ENCODE peak calls at places on chromosomes 1 and 21, in nine cellular contexts. Q, R, G, T, L, V, A, O and H are unnamed samples.

GRCh38 chr1:17547271-17547670 is 7.8 kb downstream of the ARHGEF10L start:
- DNase-seq in Q (no peak), R (no peak), G (no peak), T (no peak), L (no peak), V (no peak), A (no peak), O (no peak), H (no peak)

GRCh38 chr1:5001466-5001865 is 347.1 kb downstream of the AJAP1 start:
- DNase-seq in Q (no peak), R (no peak), G (no peak), T (no peak), L (no peak), V (no peak), A (no peak), O (no peak), H (no peak)

GRCh38 chr1:79662596-79662995 is 656.1 kb upstream of the ADGRL4 start:
- DNase-seq in Q (no peak), R (no peak), G (no peak), T (no peak), L (no peak), V (no peak), A (no peak), O (no peak), H (no peak)

GRCh38 chr1:236069796-236070195 is 4.9 kb upstream of the NID1 start:
- DNase-seq in Q (no peak), R (no peak), G (no peak), T (no peak), L (no peak), V (no peak), A (no peak), O (no peak), H (no peak)

GRCh38 chr1:32816676-32817158 is 441 bp downstream of the YARS1 start:
- DNase-seq in Q (no peak), R (no peak), G (no peak), T (no peak), L (no peak), V (peak), A (no peak), O (peak), H (no peak)

GRCh38 chr1:85894651-85895050 is 186.4 kb upstream of the ZNHIT6 start:
- DNase-seq in Q (no peak), R (no peak), G (peak), T (no peak), L (no peak), V (peak), A (no peak), O (peak), H (peak)

GRCh38 chr1:175338447-175339135 is 146.0 kb upstream of the KIAA0040 start:
- DNase-seq in Q (peak), R (no peak), G (no peak), T (no peak), L (no peak), V (peak), A (no peak), O (no peak), H (no peak)

GRCh38 chr21:37032877-37033471 is 26.5 kb downstream of the RIPPLY3 start:
- DNase-seq in Q (no peak), R (peak), G (no peak), T (no peak), L (no peak), V (no peak), A (no peak), O (peak), H (peak)

GRCh38 chr1:177944673-177945014 is 25.2 kb downstream of the SEC16B start:
- DNase-seq in Q (no peak), R (no peak), G (no peak), T (no peak), L (peak), V (no peak), A (no peak), O (no peak), H (no peak)

GRCh38 chr1:55280731-55281130 is 65.6 kb upstream of the USP24 start:
- DNase-seq in Q (no peak), R (no peak), G (no peak), T (no peak), L (no peak), V (no peak), A (no peak), O (no peak), H (no peak)

GRCh38 chr21:18251065-18251464 is 6.4 kb downstream of the CHODL start:
- DNase-seq in Q (no peak), R (no peak), G (no peak), T (no peak), L (no peak), V (no peak), A (no peak), O (no peak), H (no peak)

GRCh38 chr1:194033646-194034045 is 847.2 kb upstream of the B3GALT2 start:
- DNase-seq in Q (no peak), R (no peak), G (no peak), T (no peak), L (no peak), V (no peak), A (no peak), O (no peak), H (no peak)

GRCh38 chr1:18326171-18326950 is 154.4 kb upstream of the KLHDC7A start:
- DNase-seq in Q (no peak), R (no peak), G (no peak), T (peak), L (no peak), V (no peak), A (no peak), O (no peak), H (no peak)

GRCh38 chr21:35664683-35665082 is 395.6 kb downstream of the SETD4 start:
- DNase-seq in Q (no peak), R (no peak), G (no peak), T (no peak), L (no peak), V (peak), A (no peak), O (peak), H (no peak)

GRCh38 chr1:55067022-55067781 is 27.9 kb downstream of the PCSK9 start:
- DNase-seq in Q (no peak), R (no peak), G (peak), T (peak), L (no peak), V (no peak), A (no peak), O (no peak), H (no peak)

GRCh38 chr1:110602466-110602865 is 3.7 kb downstream of the KCNA2 start:
- DNase-seq in Q (no peak), R (no peak), G (no peak), T (no peak), L (no peak), V (no peak), A (no peak), O (no peak), H (no peak)

GRCh38 chr1:100354971-100355394 is 2.7 kb downstream of the CDC14A start:
- DNase-seq in Q (no peak), R (no peak), G (no peak), T (no peak), L (no peak), V (no peak), A (no peak), O (peak), H (no peak)

GRCh38 chr1:214453109-214453722 is 98.2 kb downstream of the PTPN14 start:
- DNase-seq in Q (no peak), R (no peak), G (no peak), T (no peak), L (no peak), V (no peak), A (no peak), O (peak), H (no peak)

GRCh38 chr1:90579212-90579802 is 137.8 kb downstream of the BARHL2 start:
- DNase-seq in Q (no peak), R (peak), G (no peak), T (no peak), L (no peak), V (peak), A (no peak), O (peak), H (peak)

GRCh38 chr1:18954270-18955071 is 2.0 kb downstream of the IFFO2 start:
- DNase-seq in Q (no peak), R (no peak), G (no peak), T (no peak), L (no peak), V (no peak), A (no peak), O (no peak), H (no peak)

GRCh38 chr1:217138173-217138838 is 415.1 kb upstream of the ESRRG start:
- DNase-seq in Q (no peak), R (no peak), G (no peak), T (no peak), L (no peak), V (no peak), A (no peak), O (no peak), H (no peak)

GRCh38 chr1:5915587-5916571 is 76.3 kb downstream of the NPHP4 start:
- DNase-seq in Q (no peak), R (no peak), G (no peak), T (peak), L (no peak), V (peak), A (no peak), O (peak), H (no peak)

GRCh38 chr21:37249112-37249904 is 17.8 kb downstream of the VPS26C start:
- DNase-seq in Q (no peak), R (no peak), G (no peak), T (no peak), L (no peak), V (peak), A (no peak), O (no peak), H (no peak)

GRCh38 chr1:62198781-62199125 is 4.1 kb downstream of the L1TD1 start:
- DNase-seq in Q (no peak), R (no peak), G (no peak), T (no peak), L (no peak), V (no peak), A (no peak), O (no peak), H (no peak)

GRCh38 chr1:17207046-17207445 is 2.1 kb downstream of the PADI1 start:
- DNase-seq in Q (no peak), R (no peak), G (no peak), T (no peak), L (no peak), V (peak), A (peak), O (no peak), H (no peak)

GRCh38 chr1:58566339-58566738 is 10.7 kb downstream of the TACSTD2 start:
- DNase-seq in Q (no peak), R (no peak), G (no peak), T (no peak), L (no peak), V (no peak), A (no peak), O (no peak), H (no peak)

GRCh38 chr1:183702087-183702812 is 49.1 kb upstream of the APOBEC4 start:
- DNase-seq in Q (no peak), R (no peak), G (no peak), T (no peak), L (no peak), V (no peak), A (no peak), O (peak), H (no peak)

GRCh38 chr21:33686386-33686785 is 44.1 kb downstream of the ITSN1 start:
- DNase-seq in Q (no peak), R (no peak), G (no peak), T (no peak), L (no peak), V (peak), A (no peak), O (no peak), H (no peak)

GRCh38 chr1:202615501-202616354 is 94.5 kb downstream of the SYT2 start:
- DNase-seq in Q (no peak), R (no peak), G (peak), T (peak), L (no peak), V (peak), A (no peak), O (peak), H (no peak)

DNA sequence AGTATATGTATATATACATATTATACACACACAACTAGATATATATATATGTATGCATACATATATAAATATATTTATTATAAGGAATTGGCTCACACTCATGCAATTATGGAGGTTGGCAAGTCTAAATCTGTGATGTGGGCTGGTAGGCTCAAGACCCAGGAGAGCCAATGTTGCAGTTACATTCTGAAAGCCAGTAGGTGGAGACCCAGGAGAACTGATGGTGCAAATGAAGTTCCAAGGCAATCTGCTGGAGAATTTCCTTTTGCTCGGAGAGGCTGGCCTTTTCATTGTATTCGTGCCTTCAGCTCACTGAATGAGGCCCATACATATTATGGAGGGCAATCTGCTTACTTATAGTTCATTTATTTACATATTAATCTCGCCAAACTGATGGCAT is 9.4 kb downstream of the IVL start:
- DNase-seq in Q (no peak), R (no peak), G (no peak), T (no peak), L (no peak), V (no peak), A (no peak), O (no peak), H (no peak)
- TF ChIP-seq CTCF in Q (no peak), R (no peak), G (no peak), T (no peak), L (no peak), V (no peak), A (no peak), O (peak), H (no peak)

GRCh38 chr1:204317170-204317569 is 42.6 kb downstream of the PLEKHA6 start:
- DNase-seq in Q (no peak), R (no peak), G (no peak), T (no peak), L (no peak), V (no peak), A (no peak), O (no peak), H (no peak)

GRCh38 chr1:204320413-204320812 is 39.3 kb downstream of the PLEKHA6 start:
- DNase-seq in Q (no peak), R (no peak), G (no peak), T (no peak), L (no peak), V (no peak), A (no peak), O (peak), H (peak)

GRCh38 chr1:204319462-204319861 is 40.3 kb downstream of the PLEKHA6 start:
- DNase-seq in Q (no peak), R (peak), G (no peak), T (no peak), L (no peak), V (no peak), A (no peak), O (peak), H (peak)

GRCh38 chr1:204319027-204319426 is 40.7 kb downstream of the PLEKHA6 start:
- DNase-seq in Q (no peak), R (no peak), G (no peak), T (no peak), L (no peak), V (no peak), A (no peak), O (no peak), H (no peak)

DNA sequence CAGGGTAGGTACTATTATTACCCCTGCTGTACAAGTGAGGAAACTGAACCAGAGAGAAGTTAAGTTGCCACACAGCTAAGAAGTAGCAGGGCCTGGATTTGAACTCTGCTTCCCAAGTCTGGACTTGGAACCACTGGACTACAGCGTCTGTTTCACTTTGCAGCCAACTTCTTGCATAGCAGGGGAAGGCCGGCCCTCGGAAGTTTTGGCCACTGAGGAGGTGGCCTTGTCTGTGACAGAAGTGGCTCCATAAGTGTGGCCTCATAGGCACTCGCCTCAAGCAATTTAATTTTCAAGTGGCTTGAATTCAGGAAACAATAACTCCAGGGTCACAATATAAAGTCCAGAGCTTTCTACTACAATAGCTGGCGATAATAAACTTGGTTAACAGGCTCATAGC is 41.4 kb downstream of the PLEKHA6 start:
- DNase-seq in Q (no peak), R (no peak), G (no peak), T (no peak), L (no peak), V (no peak), A (no peak), O (no peak), H (no peak)
- H3K4me3 ChIP-seq in Q (no peak), R (no peak), G (no peak), T (no peak), L (no peak), V (no peak), A (no peak), O (no peak), H (no peak)

DNA sequence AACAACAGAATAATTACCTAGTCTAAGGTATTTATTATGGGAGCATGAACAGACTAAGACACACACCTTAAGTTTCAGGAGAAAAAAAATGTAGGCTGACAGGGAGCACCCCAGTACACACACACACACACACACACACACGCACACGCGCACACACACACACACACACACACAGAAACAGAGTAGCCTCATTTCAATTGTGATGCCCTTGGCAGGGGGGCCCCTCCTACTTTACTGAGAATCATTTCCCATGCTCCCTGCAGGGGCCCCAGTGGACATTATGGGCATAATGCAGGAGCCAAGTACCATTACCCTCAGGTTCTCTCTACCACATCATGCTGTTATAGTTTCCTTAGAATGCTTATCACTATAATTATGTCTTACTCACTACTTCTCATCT is 104.9 kb downstream of the CDC7 start:
- DNase-seq in Q (no peak), R (no peak), G (no peak), T (no peak), L (no peak), V (no peak), A (no peak), O (no peak), H (no peak)
- TF ChIP-seq CTCF in Q (no peak), R (no peak), G (no peak), T (no peak), L (no peak), V (no peak), A (no peak), O (no peak), H (no peak)

DNA sequence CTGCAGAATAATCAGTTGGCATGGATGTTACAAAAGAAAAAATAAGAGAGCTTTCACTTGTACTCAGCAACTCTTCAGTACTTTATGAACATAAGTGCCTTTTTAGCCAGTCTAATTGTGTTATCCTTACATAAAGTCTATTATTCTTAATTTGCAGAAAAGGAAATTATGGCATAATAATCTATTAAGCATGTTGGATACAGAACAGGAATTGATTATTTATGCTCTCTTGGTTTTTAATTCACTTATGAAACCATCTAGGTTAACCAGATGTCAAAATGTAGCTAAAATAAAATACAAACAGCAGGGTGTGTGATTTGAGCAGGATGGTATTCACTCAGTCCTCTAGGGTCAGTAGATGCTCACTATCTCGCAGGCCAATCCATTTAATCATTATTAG is 79.7 kb downstream of the PLPPR5 start:
- DNase-seq in Q (no peak), R (no peak), G (no peak), T (no peak), L (no peak), V (no peak), A (no peak), O (no peak), H (no peak)
- H3K4me3 ChIP-seq in Q (no peak), R (no peak), G (no peak), T (no peak), L (no peak), V (no peak), A (no peak), O (no peak), H (no peak)

DNA sequence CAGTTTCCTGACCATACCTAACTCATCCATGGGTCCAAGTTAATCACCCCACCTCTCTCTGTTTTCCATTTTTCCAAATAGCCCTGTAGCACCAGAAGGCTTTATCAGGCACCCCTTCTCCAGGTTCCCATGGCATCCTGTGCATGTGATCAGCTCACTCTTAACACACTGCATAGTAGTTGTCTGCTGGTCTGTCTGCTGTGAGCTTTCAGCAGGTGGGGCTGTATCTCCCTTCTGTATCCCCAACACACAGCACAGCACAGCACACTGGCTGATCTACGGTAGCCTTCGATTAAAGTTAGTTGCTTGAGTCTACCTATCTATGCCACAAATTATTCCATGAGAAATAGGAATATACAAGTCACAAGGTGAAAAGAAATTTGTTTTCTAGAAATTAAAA is 54.3 kb upstream of the C1orf198 start:
- DNase-seq in Q (no peak), R (no peak), G (no peak), T (no peak), L (no peak), V (no peak), A (no peak), O (no peak), H (no peak)
- TF ChIP-seq CTCF in Q (no peak), R (peak), G (no peak), T (no peak), L (no peak), V (no peak), A (no peak), O (no peak), H (no peak)

DNA sequence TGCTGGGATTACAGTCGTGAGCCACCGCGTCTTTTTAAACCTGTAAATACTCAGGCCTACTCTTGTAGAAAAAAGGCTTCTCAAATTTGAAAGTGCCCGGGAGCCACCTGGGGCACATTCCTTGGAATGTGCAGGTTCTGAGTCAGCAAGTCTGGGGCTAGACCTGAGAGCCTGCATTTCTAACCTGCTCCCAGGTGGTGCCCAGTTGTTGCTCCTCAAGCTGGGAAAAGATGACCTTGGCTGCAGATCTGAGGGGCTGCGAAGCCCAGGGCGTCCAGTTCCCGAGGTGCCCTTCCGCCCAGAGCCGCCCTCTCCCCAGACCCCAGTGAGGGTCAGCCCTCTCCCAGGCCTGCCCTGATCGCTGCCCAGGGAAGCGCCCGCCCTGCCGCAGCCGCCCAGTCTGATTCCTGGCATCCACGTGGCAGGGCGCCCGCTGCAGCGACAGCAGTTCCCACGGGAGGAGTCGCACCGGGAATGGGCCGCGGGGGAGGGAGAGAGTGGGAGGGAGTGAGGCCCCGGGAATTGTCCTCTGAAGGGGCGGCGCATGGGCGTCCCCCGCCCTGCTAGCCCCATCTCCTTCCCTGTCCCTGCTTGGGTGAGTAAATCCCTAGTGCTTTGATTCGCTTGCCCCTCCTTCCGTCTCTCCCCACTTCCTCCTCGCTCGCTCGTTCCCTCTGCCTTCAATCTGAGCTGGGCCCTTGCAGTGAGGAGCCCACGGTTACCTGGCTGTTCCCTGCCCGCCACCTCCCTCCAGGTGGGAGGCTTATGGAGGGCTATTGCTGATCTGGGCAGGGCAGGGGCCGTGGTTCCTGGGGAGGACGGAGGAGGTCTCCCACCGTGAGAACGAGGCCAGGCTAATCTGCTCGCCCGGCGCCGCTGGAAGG is 18.8 kb upstream of the TENT5B start:
- DNase-seq in Q (no peak), R (no peak), G (peak), T (peak), L (peak), V (no peak), A (peak), O (peak), H (no peak)
- H3K4me3 ChIP-seq in Q (no peak), R (peak), G (peak), T (peak), L (peak), V (no peak), A (peak), O (peak), H (peak)